ENCODE peak calls at places on chromosomes 12 and 14, in seven cellular contexts. V is H9, R is mesendoderm, T is H1, M is neuronal stem cell, Y is IMR-90, G is mesenchymal stem cell. J is an unnamed sample. For H3K4me1, the result is how much of the 10 kb centered on the place peaks cover.

GRCh38 chr14:101288436-101289229 is 272.7 kb upstream of the DIO3 start:
- DNase-seq in T (no peak), R (peak), G (no peak), M (no peak), Y (no peak), V (no peak), J (no peak)

GRCh38 chr14:89366580-89367448 is 50.2 kb downstream of the FOXN3 start:
- DNase-seq in R (no peak), T (no peak), G (no peak), M (no peak), V (no peak), Y (no peak), J (no peak)

GRCh38 chr12:110022980-110023633 is 23.9 kb downstream of the ANKRD13A start:
- DNase-seq in V (no peak), Y (peak), M (no peak), R (no peak), G (no peak), T (no peak), J (peak)

GRCh38 chr12:95546491-95546813 is 4.8 kb downstream of the USP44 start:
- DNase-seq in M (peak), R (peak), T (no peak), G (no peak), V (no peak), Y (no peak), J (no peak)

GRCh38 chr14:90663680-90664079 is 152.6 kb downstream of the TTC7B start:
- DNase-seq in R (no peak), Y (no peak), T (no peak), V (no peak), M (no peak), G (no peak), J (no peak)

GRCh38 chr12:107526555-107527180 is 158.9 kb upstream of the PWP1 start:
- DNase-seq in R (no peak), V (no peak), G (no peak), T (no peak), M (no peak), Y (no peak), J (no peak)

GRCh38 chr12:93838180-93838579 is 161.0 kb downstream of the CRADD start:
- DNase-seq in T (no peak), Y (no peak), R (no peak), G (no peak), V (no peak), M (no peak), J (no peak)

GRCh38 chr14:90019824-90020523 is 41.8 kb upstream of the KCNK13 start:
- DNase-seq in V (no peak), Y (no peak), T (no peak), M (no peak), G (no peak), R (no peak), J (no peak)

GRCh38 chr14:76257111-76257803 is 105.5 kb downstream of the GPATCH2L start:
- DNase-seq in R (no peak), G (no peak), Y (no peak), V (no peak), T (no peak), M (no peak), J (no peak)

GRCh38 chr12:6700646-6701051 is at the start of gene PIANP:
- DNase-seq in Y (peak), M (peak), V (peak), R (no peak), G (peak), T (no peak), J (no peak)

GRCh38 chr12:56222531-56222895 is 791 bp upstream of the RNF41 start:
- DNase-seq in M (no peak), Y (no peak), R (no peak), G (no peak), V (no peak), T (no peak), J (no peak)

GRCh38 chr12:130704606-130705005 is 11.5 kb downstream of the RIMBP2 start:
- DNase-seq in M (no peak), T (no peak), Y (no peak), V (peak), G (no peak), R (no peak), J (no peak)

GRCh38 chr12:94091624-94092023 is 56.8 kb upstream of the PLXNC1 start:
- DNase-seq in R (no peak), G (no peak), T (no peak), V (no peak), M (no peak), Y (no peak), J (no peak)

GRCh38 chr12:63980211-63980610 is 135.7 kb downstream of the SRGAP1 start:
- DNase-seq in Y (no peak), G (no peak), V (no peak), R (peak), M (no peak), T (no peak), J (no peak)

GRCh38 chr12:94534278-94534677 is 74.6 kb upstream of the CEP83 start:
- DNase-seq in M (no peak), T (no peak), G (no peak), V (no peak), R (no peak), Y (no peak), J (no peak)

GRCh38 chr14:97976861-97977260 is 1179.7 kb downstream of the VRK1 start:
- DNase-seq in G (no peak), M (no peak), V (no peak), T (no peak), Y (no peak), R (no peak), J (no peak)

GRCh38 chr14:54192610-54193009 is 204.2 kb upstream of the CDKN3 start:
- DNase-seq in T (no peak), V (no peak), R (peak), Y (no peak), M (no peak), G (no peak), J (no peak)

GRCh38 chr12:57715786-57716185 is 21.9 kb downstream of the OS9 start:
- DNase-seq in V (no peak), R (no peak), Y (no peak), T (no peak), M (no peak), G (no peak), J (no peak)

GRCh38 chr12:46368684-46369083 is 3.9 kb downstream of the SLC38A2 start:
- DNase-seq in R (no peak), T (no peak), G (no peak), M (no peak), Y (no peak), V (no peak), J (no peak)
- H3K18ac ChIP-seq in R (no peak), T (no peak), G (no peak), M (no peak), Y (no peak), V (no peak), J (no peak)

GRCh38 chr12:53501615-53502181 is 615 bp downstream of the TARBP2 start:
- DNase-seq in M (no peak), R (no peak), Y (no peak), T (no peak), V (no peak), G (no peak), J (no peak)
- H3K4me1 ChIP-seq in M (under half), R (under half), Y (under half), T (under half), V (under half), G (under half), J (under half)

DNA sequence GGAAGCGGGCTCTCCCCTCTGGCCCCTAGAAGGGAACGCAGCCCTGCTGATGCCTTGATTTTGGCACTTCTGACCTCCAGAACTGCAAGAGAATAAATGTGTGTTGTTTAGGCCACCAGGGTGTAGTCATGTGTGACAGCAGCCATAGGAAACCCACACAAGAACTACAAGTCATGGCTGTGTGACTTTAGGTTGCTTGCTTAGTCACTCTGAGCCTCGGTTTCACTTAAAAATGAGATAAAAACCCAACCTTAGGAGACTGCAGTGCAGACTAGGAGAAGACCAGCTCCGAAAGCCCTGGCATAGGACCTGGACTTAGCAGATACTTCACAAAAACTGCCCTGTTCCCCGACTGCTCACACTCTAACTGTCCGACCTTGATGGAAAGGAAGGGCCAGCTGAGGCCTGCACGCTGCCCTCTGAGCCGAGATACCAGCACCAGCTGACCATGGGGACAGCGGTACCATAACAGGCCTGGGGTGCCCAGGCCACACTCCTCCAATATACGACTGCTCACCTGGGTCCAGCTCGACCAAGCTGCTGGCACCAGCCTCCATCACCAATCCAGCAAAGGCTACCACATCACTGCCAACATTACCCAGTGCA is 53.5 kb downstream of the CCDC85C start:
- DNase-seq in R (no peak), Y (no peak), M (no peak), G (no peak), V (no peak), T (no peak), J (no peak)
- H3K18ac ChIP-seq in R (no peak), Y (no peak), M (peak), G (no peak), V (no peak), T (no peak), J (no peak)

GRCh38 chr14:21261824-21262223 is 7.4 kb downstream of the HNRNPC start:
- DNase-seq in G (no peak), T (no peak), R (no peak), M (no peak), V (no peak), Y (no peak), J (no peak)

GRCh38 chr14:21263284-21264024 is 5.8 kb downstream of the HNRNPC start:
- DNase-seq in R (no peak), V (no peak), M (no peak), Y (peak), G (peak), T (no peak), J (no peak)

GRCh38 chr14:21267431-21267845 is 1.8 kb downstream of the HNRNPC start:
- DNase-seq in V (no peak), G (peak), T (no peak), Y (no peak), R (no peak), M (no peak), J (no peak)

GRCh38 chr14:21262410-21262809 is 6.8 kb downstream of the HNRNPC start:
- DNase-seq in R (no peak), Y (no peak), G (no peak), T (no peak), V (no peak), M (no peak), J (no peak)

GRCh38 chr14:21264025-21264801 is 5.0 kb downstream of the HNRNPC start:
- DNase-seq in G (peak), V (no peak), Y (peak), M (no peak), R (no peak), T (no peak), J (peak)
- H3K4me1 ChIP-seq in G (under half), V (under half), Y (under half), M (under half), R (under half), T (under half), J (under half)

DNA sequence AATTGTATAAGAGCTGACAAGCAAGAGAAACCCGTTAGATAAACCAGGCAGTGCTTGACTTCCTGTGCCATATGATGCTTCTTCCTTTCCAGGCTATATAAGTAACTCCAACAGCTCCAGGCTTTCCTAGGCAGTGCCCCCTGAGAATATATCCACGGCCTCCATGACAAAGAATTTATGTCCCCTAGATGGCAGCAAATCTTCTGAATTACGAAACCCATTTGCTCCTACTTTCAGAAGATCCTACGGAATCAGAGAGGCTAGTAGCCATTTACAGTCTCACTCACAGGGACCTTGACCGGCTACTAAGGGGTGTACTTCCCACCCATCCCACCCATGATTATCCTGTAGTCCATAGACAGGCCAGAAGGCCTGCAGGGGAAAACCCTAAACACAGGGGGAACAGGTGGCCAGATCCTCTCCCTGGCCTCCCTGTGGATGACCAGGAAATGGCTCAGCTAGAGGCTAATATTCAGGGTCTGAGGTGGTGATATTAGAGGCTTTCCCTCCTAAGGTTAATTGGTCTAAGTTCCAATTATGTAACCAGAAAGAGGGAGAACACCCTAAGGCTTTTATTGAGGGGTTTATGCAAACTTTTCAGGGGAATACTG is 77.2 kb upstream of the DCD start:
- DNase-seq in Y (no peak), G (peak), R (peak), V (peak), M (no peak), T (no peak), J (peak)
- H3K18ac ChIP-seq in Y (no peak), G (no peak), R (no peak), V (no peak), M (no peak), T (no peak), J (no peak)

DNA sequence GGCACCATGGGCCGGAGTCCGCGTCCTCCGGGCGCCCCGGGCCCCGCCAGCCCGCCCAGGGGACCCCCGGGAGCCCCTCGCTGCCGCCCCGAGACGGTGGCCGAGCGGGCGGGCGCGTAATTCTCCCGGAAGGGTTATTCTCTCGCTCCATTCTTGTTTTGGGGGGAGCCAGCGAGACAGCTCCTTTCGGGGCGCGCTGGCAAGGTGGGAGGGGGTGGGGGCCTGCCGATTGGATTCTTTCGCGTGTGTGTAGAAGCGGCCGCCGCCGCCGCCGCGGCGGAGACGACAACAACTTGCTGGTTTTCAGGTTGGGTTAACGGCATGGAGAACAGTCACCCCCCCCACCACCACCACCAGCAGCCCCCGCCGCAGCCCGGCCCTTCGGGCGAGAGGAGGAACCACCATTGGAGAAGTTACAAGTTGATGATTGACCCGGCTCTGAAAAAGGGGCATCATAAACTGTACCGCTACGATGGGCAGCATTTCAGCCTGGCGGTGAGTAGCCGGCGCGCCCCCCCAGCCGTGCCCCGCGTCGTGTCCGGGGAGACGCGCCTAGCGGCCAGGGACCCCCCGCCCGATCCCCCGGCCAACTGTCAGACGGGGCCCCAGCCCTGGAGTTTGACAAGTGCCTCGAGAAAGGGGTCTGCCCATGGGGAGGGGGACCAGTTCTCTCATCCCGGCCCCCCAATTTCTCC is 755 bp downstream of the SETD1B start:
- DNase-seq in M (no peak), Y (no peak), V (no peak), R (peak), T (no peak), G (peak), J (peak)
- H3K4me1 ChIP-seq in M (under half), Y (under half), V (under half), R (under half), T (under half), G (under half), J (under half)

DNA sequence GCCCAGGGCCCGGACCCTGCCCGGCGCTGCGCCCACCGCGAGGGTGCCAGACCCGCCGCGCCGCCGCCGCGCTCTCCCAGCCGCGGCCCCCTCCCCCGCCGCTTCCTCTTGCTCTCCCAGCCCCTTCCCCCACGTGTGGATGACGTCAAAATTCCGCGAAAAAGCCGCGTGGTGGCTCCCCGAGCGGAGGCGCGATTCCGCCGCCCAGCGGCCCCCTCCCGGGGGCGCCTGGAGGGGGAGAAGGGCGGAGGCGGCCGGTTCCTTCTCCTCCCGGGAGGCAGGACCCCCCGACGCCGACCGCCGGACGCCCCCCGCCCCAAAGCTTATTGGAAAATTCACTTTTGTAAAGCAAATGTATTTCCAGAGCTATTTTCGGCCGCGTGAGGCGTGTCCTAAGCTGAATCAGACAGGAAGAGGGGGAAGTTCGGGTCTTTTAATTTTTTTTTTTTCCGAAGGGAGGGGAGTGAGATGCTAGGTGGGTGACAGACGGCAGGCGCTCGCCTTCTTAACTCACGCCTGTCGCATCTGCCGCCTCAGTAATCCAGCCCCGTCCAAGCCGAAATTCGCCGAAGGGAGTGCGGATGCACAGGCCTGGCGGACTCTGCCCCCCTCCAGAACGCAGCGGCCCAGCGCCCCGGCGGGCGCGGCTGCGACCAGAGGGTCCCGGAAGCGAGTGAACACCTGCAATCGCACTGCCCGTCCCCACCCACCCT is 4.1 kb upstream of the CCND2 start:
- DNase-seq in R (peak), T (no peak), Y (peak), G (peak), M (peak), V (peak), J (no peak)
- H3K18ac ChIP-seq in R (peak), T (no peak), Y (no peak), G (peak), M (peak), V (peak), J (no peak)

DNA sequence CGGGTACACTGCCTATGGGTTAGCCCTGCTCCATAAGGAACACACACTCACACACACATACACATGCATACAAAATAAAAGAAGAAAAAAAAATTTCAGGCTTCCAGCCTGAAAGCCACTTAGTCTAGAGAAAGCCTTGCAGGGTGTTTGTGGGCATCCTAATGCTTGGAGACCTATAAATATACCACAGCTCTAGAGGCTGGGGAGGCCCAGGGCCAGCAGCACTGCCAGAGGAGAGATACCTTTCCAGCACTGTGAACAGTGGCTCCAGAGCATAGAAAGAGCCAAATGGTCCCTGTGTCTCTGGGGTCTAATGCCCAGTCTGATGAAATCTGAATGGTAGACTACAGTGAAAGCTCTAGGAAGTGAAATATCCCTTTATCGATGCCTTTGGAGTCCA is 12.9 kb downstream of the FAM161B start:
- DNase-seq in G (no peak), M (no peak), T (no peak), Y (no peak), V (no peak), R (no peak), J (no peak)
- H3K4me1 ChIP-seq in G (under half), M (under half), T (under half), Y (under half), V (under half), R (under half), J (under half)

GRCh38 chr12:24075650-24076049 is 126.2 kb upstream of the SOX5 start:
- DNase-seq in T (no peak), V (no peak), G (no peak), Y (peak), M (no peak), R (peak), J (no peak)
- H3K18ac ChIP-seq in T (no peak), V (no peak), G (no peak), Y (peak), M (no peak), R (peak), J (no peak)